ENCODE peak calls at places on chromosomes 5 and 9, in ten cellular contexts. W, L, G, D, H, Z, V, A, T and Y are unnamed samples.

GRCh38 chr9:4762889-4763521 is 22.0 kb upstream of the AK3 start:
- DNase-seq in L (peak; percentile 24), W (no peak), Z (no peak), T (no peak), A (no peak), V (no peak), G (peak; percentile 43), D (peak; percentile 38), H (no peak), Y (peak; percentile 32)

GRCh38 chr5:125412051-125412560 is 665.7 kb upstream of the ZNF608 start:
- DNase-seq in D (peak; percentile 40), L (peak; percentile 74), W (no peak), T (no peak), A (no peak), V (no peak), Z (no peak), H (no peak), G (peak; percentile 92), Y (peak; percentile 73)

GRCh38 chr9:36268007-36268427 is 9.8 kb upstream of the GNE start:
- DNase-seq in L (no peak), W (no peak), Z (no peak), A (no peak), G (no peak), T (no peak), H (no peak), D (peak; percentile 41), V (no peak), Y (peak; percentile 51)

GRCh38 chr5:167853421-167853820 is 438.0 kb upstream of the WWC1 start:
- DNase-seq in L (no peak), H (no peak), Z (no peak), V (peak; percentile 90), D (peak; percentile 68), W (no peak), G (no peak), A (no peak), T (no peak), Y (no peak)

GRCh38 chr5:173915310-173916005 is 27.3 kb downstream of the CPEB4 start:
- DNase-seq in D (no peak), G (no peak), L (no peak), T (no peak), W (no peak), H (no peak), A (no peak), V (no peak), Z (no peak), Y (no peak)

GRCh38 chr5:151153766-151154272 is 3.8 kb downstream of the ANXA6 start:
- DNase-seq in V (no peak), W (no peak), Z (no peak), A (no peak), T (no peak), H (no peak), L (no peak), G (peak; percentile 49), D (no peak), Y (no peak)

GRCh38 chr5:32725994-32726659 is 15.0 kb downstream of the NPR3 start:
- DNase-seq in H (no peak), T (no peak), W (no peak), V (no peak), G (no peak), A (no peak), D (peak; percentile 19), Z (no peak), L (no peak), Y (no peak)

GRCh38 chr5:175025046-175025445 is 300.7 kb downstream of the MSX2 start:
- DNase-seq in D (no peak), Z (no peak), A (no peak), W (no peak), H (no peak), V (no peak), L (no peak), G (no peak), T (no peak), Y (no peak)

GRCh38 chr5:27608992-27609391 is 570.6 kb upstream of the CDH9 start:
- DNase-seq in L (no peak), T (no peak), G (no peak), D (no peak), Z (no peak), H (no peak), A (no peak), W (no peak), V (no peak), Y (no peak)

GRCh38 chr9:110752766-110753165 is 84.2 kb downstream of the MUSK start:
- DNase-seq in Z (no peak), D (peak; percentile 97), G (no peak), L (no peak), V (peak; percentile 94), T (no peak), H (no peak), W (no peak), A (no peak), Y (peak; percentile 95)

GRCh38 chr9:35042081-35042604 is 30.3 kb downstream of the VCP start:
- DNase-seq in Z (no peak), H (no peak), G (no peak), W (no peak), L (peak; percentile 22), T (no peak), V (no peak), D (peak; percentile 60), A (no peak), Y (peak; percentile 42)

GRCh38 chr9:127209948-127210621 is 54.5 kb upstream of the GARNL3 start:
- DNase-seq in V (no peak), W (no peak), A (no peak), L (no peak), Z (no peak), G (no peak), T (no peak), D (no peak), H (no peak), Y (no peak)

GRCh38 chr9:130142635-130143034 is 29.6 kb upstream of the NCS1 start:
- DNase-seq in W (no peak), H (no peak), T (no peak), Z (no peak), D (no peak), G (no peak), A (no peak), V (no peak), L (no peak), Y (no peak)

GRCh38 chr9:130780865-130781504 is 54.1 kb upstream of the ABL1 start:
- DNase-seq in Z (no peak), T (no peak), W (no peak), V (peak; percentile 97), G (no peak), A (no peak), H (no peak), D (peak; percentile 99), L (peak; percentile 71), Y (peak; percentile 62)

GRCh38 chr9:38063363-38063707 is 5.7 kb downstream of the SHB start:
- DNase-seq in Z (no peak), A (no peak), T (no peak), H (no peak), V (no peak), G (no peak), W (no peak), D (no peak), L (no peak), Y (no peak)

GRCh38 chr5:76403963-76404693 is 1.0 kb downstream of the IQGAP2 start:
- DNase-seq in H (peak; percentile 57), G (peak; percentile 72), A (peak; percentile 47), Z (no peak), L (peak; percentile 77), D (no peak), V (no peak), T (peak; percentile 83), W (no peak), Y (no peak)